ENCODE peak calls at places on chromosomes 12 and 14, in four cellular contexts. T, M, A and X are unnamed samples.

GRCh38 chr12:47707905-47708543 is 2.2 kb upstream of the RPAP3 start:
- DNase-seq in T (no peak), M (no peak), A (no peak), X (no peak)

GRCh38 chr12:54032627-54033100 is at the start of gene HOXC5:
- DNase-seq in T (peak), M (peak), A (peak), X (peak)

GRCh38 chr12:76945867-76946266 is 67.0 kb upstream of the CSRP2 start:
- DNase-seq in T (no peak), M (no peak), A (no peak), X (no peak)

GRCh38 chr12:110102255-110102654 is 21.9 kb upstream of the IFT81 start:
- DNase-seq in T (peak), M (peak), A (peak), X (peak)

GRCh38 chr14:29926701-29927595 is 699 bp downstream of the PRKD1 start:
- DNase-seq in T (peak), M (peak), A (peak), X (peak)

GRCh38 chr12:92608418-92609091 is 94.2 kb upstream of the PLEKHG7 start:
- DNase-seq in T (no peak), M (peak), A (peak), X (peak)

GRCh38 chr12:3321881-3322280 is 169.1 kb upstream of the PRMT8 start:
- DNase-seq in T (no peak), M (no peak), A (no peak), X (no peak)

GRCh38 chr12:121668750-121669524 is 517 bp downstream of the MORN3 start:
- DNase-seq in T (peak), M (peak), A (peak), X (peak)

GRCh38 chr12:63129927-63130326 is 21.1 kb downstream of the AVPR1A start:
- DNase-seq in T (no peak), M (no peak), A (no peak), X (peak)

GRCh38 chr12:1634590-1635191 is 5.7 kb downstream of the WNT5B start:
- DNase-seq in T (peak), M (peak), A (peak), X (peak)

GRCh38 chr12:126483145-126484068 is 1418.2 kb downstream of the AACS start:
- DNase-seq in T (no peak), M (no peak), A (peak), X (no peak)

GRCh38 chr14:91755560-91755959 is 23.7 kb upstream of the CATSPERB start:
- DNase-seq in T (no peak), M (peak), A (no peak), X (no peak)

GRCh38 chr14:59997496-59997895 is 77.6 kb downstream of the LRRC9 start:
- DNase-seq in T (no peak), M (no peak), A (no peak), X (no peak)

GRCh38 chr12:64088431-64089349 is 133.4 kb downstream of the KICS2 start:
- DNase-seq in T (no peak), M (peak), A (peak), X (no peak)

DNA sequence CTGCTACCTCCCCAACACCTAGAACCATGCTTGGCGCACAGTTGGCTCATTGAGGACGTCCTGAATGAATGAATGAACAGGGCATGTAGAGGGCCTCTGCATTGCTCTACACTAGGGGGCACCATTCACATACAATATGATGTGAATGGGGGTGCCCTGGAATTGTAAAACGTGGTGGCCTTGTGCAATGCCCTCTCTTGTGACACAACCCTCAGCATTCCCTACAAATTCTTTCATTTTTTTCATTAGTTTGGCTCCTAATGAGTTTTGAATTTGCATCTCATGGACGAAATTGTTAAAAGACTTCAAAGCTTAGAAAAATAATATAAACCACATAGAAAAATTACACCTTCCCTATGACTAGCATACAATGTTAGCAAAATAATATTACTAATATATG is 2.3 kb upstream of the DIO2 start:
- DNase-seq in T (peak), M (peak), A (peak), X (peak)
- TF ChIP-seq FOXJ3 in T (no peak), M (no peak), A (no peak), X (no peak)

GRCh38 chr12:50839032-50839431 is 3.7 kb upstream of the TMPRSS12 start:
- DNase-seq in T (no peak), M (no peak), A (no peak), X (no peak)
- TF ChIP-seq FOXJ3 in T (no peak), M (no peak), A (no peak), X (no peak)

GRCh38 chr12:13223941-13224340 is 27.4 kb downstream of the EMP1 start:
- DNase-seq in T (no peak), M (no peak), A (no peak), X (no peak)

GRCh38 chr12:13219320-13219719 is 22.8 kb downstream of the EMP1 start:
- DNase-seq in T (no peak), M (no peak), A (no peak), X (no peak)

GRCh38 chr12:13223176-13223806 is 26.8 kb downstream of the EMP1 start:
- DNase-seq in T (no peak), M (peak), A (no peak), X (no peak)

GRCh38 chr12:13220848-13221247 is 24.3 kb downstream of the EMP1 start:
- DNase-seq in T (no peak), M (no peak), A (no peak), X (no peak)

DNA sequence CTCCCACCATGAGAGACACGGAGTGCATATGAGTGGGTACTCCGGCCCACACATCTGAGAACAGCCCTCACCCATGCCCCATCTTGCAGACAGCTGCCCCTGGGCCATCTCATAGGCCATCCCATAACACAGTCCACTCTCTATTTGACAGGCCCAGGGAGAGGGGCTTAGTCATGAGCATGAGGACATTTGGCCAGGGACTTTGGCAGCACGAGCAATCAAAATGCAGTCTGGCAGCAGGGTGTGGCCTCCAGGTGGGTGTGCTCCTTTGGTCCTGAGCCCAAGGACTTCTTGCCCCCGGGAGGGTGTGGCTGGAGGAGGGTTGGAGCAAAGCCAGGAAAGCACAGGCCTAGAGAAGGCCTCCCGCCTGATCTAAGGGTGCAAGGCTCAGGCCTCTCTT is 25.6 kb downstream of the EMP1 start:
- DNase-seq in T (no peak), M (no peak), A (no peak), X (no peak)
- TF ChIP-seq FOXJ3 in T (no peak), M (no peak), A (no peak), X (no peak)

GRCh38 chr14:89578048-89578619 is 161.1 kb upstream of the FOXN3 start:
- DNase-seq in T (no peak), M (no peak), A (no peak), X (no peak)

GRCh38 chr14:89574420-89574819 is 157.4 kb upstream of the FOXN3 start:
- DNase-seq in T (no peak), M (no peak), A (no peak), X (no peak)

GRCh38 chr14:89575386-89576061 is 158.5 kb upstream of the FOXN3 start:
- DNase-seq in T (no peak), M (no peak), A (no peak), X (no peak)

GRCh38 chr14:89576960-89577359 is 159.9 kb upstream of the FOXN3 start:
- DNase-seq in T (no peak), M (no peak), A (no peak), X (peak)

GRCh38 chr14:89576132-89576923 is 159.3 kb upstream of the FOXN3 start:
- DNase-seq in T (peak), M (no peak), A (no peak), X (no peak)
- TF ChIP-seq FOXJ3 in T (no peak), M (no peak), A (no peak), X (no peak)

GRCh38 chr12:52086366-52086765 is 6.9 kb downstream of the SMIM41 start:
- DNase-seq in T (no peak), M (no peak), A (peak), X (no peak)
- TF ChIP-seq FOXJ3 in T (no peak), M (no peak), A (no peak), X (no peak)

GRCh38 chr12:88578274-88578673 is 2.0 kb downstream of the KITLG start:
- DNase-seq in T (no peak), M (peak), A (no peak), X (no peak)

GRCh38 chr12:88578821-88579518 is 1.3 kb downstream of the KITLG start:
- DNase-seq in T (peak), M (peak), A (peak), X (no peak)

GRCh38 chr12:88577537-88577936 is 2.7 kb downstream of the KITLG start:
- DNase-seq in T (no peak), M (no peak), A (no peak), X (no peak)

GRCh38 chr12:88579941-88580871 is at the start of gene KITLG:
- DNase-seq in T (peak), M (peak), A (peak), X (peak)

DNA sequence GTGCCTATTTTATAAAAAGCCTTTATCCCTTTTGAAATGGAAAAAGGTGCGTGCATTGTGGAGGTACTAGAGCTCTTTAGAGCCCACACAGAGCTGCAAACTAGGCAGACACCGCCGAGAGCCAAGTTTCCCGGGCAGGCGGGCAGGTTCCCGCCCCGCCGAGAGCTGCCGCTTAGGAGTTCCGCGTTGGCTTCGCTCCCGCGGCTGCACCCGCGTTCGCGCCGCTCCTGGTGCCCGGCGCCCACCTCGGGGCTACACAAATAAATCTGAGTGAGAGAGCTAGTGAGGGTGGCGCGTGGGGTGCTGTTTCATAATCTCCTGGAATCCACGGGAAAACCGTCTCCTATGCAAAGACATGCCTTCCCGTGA is 715 bp downstream of the KITLG start:
- DNase-seq in T (peak), M (no peak), A (peak), X (no peak)
- TF ChIP-seq FOXJ3 in T (no peak), M (no peak), A (no peak), X (no peak)

GRCh38 chr12:131108171-131108955 is 154.7 kb downstream of the ADGRD1 start:
- DNase-seq in T (no peak), M (no peak), A (no peak), X (no peak)
- TF ChIP-seq FOXJ3 in T (no peak), M (no peak), A (no peak), X (no peak)